ENCODE peak calls at places on chromosomes 7 and 10, in four cellular contexts. J is GM12878, N is K562, C is HL-60. W is an unnamed sample.

GRCh38 chr10:79393221-79393923 is 46.1 kb downstream of the PPIF start:
- DNase-seq in J (no peak), C (no peak), N (no peak), W (no peak)

GRCh38 chr10:125012851-125013528 is 71.1 kb downstream of the ZRANB1 start:
- DNase-seq in J (no peak), N (no peak), C (no peak), W (no peak)

GRCh38 chr7:69701241-69701741 is 103.0 kb downstream of the AUTS2 start:
- DNase-seq in J (no peak), N (no peak), C (no peak), W (no peak)

GRCh38 chr7:76515999-76516443 is 5.7 kb downstream of the UPK3B start:
- DNase-seq in C (no peak), J (no peak), N (peak; percentile 87), W (peak; percentile 92)

GRCh38 chr7:36871863-36872262 is 147.6 kb upstream of the AOAH start:
- DNase-seq in C (no peak), J (no peak), N (peak; percentile 44), W (no peak)

GRCh38 chr7:156156734-156157408 is 344.6 kb upstream of the SHH start:
- DNase-seq in J (no peak), C (no peak), N (peak; percentile 47), W (no peak)

GRCh38 chr10:60293797-60294196 is 95.9 kb downstream of the ANK3 start:
- DNase-seq in N (no peak), C (no peak), J (no peak), W (no peak)

GRCh38 chr7:150947761-150948680 is 30.1 kb downstream of the KCNH2 start:
- DNase-seq in C (no peak), J (no peak), N (peak; percentile 80), W (peak; percentile 17)

GRCh38 chr10:43808136-43808535 is 159.5 kb upstream of the ZNF32 start:
- DNase-seq in C (no peak), J (peak; percentile 37), N (no peak), W (no peak)

GRCh38 chr7:71308105-71308504 is 176.2 kb downstream of the GALNT17 start:
- DNase-seq in N (no peak), C (no peak), J (no peak), W (no peak)

GRCh38 chr10:5596611-5597341 is 69.6 kb downstream of the ASB13 start:
- DNase-seq in N (no peak), J (no peak), C (no peak), W (no peak)

GRCh38 chr10:79268100-79268670 is 79.1 kb upstream of the PPIF start:
- DNase-seq in C (no peak), N (no peak), J (no peak), W (no peak)

GRCh38 chr10:110311357-110311949 is 6.7 kb upstream of the SMNDC1 start:
- DNase-seq in C (no peak), N (no peak), J (peak; percentile 47), W (no peak)

GRCh38 chr7:2551418-2551817 is 3.9 kb downstream of the BRAT1 start:
- DNase-seq in N (no peak), C (no peak), J (no peak), W (no peak)

GRCh38 chr7:41445432-41445831 is 257.5 kb downstream of the INHBA start:
- DNase-seq in J (no peak), C (no peak), N (no peak), W (no peak)

GRCh38 chr7:43492906-43493305 is 90.0 kb upstream of the STK17A start:
- DNase-seq in C (no peak), N (no peak), J (no peak), W (no peak)

GRCh38 chr7:132546366-132547145 is 29.7 kb downstream of the PLXNA4 start:
- DNase-seq in N (no peak), J (no peak), C (no peak), W (no peak)

GRCh38 chr7:26083113-26083512 is 68.9 kb upstream of the NFE2L3 start:
- DNase-seq in J (no peak), C (no peak), N (no peak), W (no peak)
- TF ChIP-seq SPI1 in J (no peak), C (no peak), N (no peak), W (no peak)

GRCh38 chr10:89279449-89279869 is 22.4 kb upstream of the IFIT2 start:
- DNase-seq in C (no peak), J (no peak), N (no peak), W (no peak)

GRCh38 chr10:89281606-89282395 is 20.0 kb upstream of the IFIT2 start:
- DNase-seq in J (no peak), C (no peak), N (no peak), W (no peak)

GRCh38 chr10:89280501-89280900 is 21.3 kb upstream of the IFIT2 start:
- DNase-seq in J (no peak), C (no peak), N (no peak), W (no peak)

GRCh38 chr10:89283174-89283987 is 18.5 kb upstream of the IFIT2 start:
- DNase-seq in N (no peak), J (no peak), C (no peak), W (no peak)

DNA sequence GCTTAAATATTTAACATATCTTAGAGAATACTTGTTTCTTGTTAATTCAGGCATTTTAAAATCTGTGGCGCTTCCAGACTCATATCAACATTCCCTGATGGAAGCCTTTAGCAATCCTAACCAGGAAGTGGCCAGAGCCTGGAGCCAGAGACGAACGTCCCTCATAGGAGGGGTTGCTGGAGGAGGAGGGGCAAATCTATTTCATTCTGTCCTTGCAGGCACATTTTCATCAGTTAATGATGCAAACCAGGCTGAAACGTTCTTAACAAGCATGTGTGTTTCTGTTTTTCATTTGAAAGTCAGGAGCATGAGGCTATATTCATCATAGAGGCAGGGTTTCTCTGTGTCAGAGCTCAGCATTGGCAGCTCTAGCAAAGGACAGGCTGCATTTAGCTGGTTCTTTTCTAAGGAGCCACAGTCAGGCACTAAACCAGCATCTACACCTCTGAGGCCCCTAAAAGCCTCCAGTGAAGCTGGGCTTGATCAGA is 17.8 kb upstream of the IFIT2 start:
- DNase-seq in J (no peak), N (no peak), C (no peak), W (no peak)
- TF ChIP-seq SPI1 in J (no peak), N (no peak), C (no peak), W (no peak)

DNA sequence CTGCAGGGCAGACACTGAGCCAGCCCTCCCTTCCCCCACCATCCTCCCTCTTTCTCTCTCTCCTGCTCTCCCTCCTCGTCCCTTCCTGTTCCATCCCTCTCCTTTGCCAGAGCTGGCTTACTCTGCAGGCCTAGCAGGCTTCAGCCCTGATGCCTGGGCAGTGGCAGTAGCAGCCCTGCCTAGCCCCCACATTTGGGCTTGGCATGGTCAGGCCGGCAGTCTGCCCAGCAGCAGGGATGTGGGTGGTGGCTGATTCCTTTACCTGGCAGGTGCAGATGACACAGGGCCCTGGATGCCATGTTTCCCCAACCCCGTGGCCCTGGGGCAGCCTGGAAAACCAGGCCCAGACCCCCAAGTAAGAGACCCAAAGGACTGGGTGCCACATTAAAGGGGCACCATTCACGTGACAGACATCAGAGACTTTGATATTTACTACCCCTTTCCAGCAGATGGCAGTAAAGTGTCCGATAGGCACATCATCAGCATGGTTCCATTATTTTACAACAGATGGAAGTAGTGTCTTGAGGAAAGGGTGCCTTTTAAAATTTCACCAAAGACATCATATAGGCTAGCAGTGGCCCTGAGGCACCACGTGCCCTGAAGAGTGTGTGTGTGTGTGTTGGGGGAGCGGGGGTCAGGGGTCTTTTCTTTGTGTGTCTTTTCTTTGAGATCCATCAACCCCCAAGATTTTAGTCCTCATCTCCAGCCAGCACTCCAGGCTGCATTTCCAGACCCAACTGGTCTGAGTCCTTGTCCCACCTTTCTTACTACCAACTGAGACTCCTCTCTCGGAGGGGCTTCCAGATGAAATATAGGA is 5.9 kb downstream of the KCP start:
- DNase-seq in N (peak; percentile 64), J (peak; percentile 35), C (no peak), W (peak; percentile 70)
- TF ChIP-seq SPI1 in N (no peak), J (no peak), C (no peak), W (no peak)

GRCh38 chr10:63641799-63642198 is 120.6 kb downstream of the REEP3 start:
- DNase-seq in N (no peak), J (no peak), C (no peak), W (no peak)
- TF ChIP-seq SPI1 in N (no peak), J (no peak), C (no peak), W (no peak)

DNA sequence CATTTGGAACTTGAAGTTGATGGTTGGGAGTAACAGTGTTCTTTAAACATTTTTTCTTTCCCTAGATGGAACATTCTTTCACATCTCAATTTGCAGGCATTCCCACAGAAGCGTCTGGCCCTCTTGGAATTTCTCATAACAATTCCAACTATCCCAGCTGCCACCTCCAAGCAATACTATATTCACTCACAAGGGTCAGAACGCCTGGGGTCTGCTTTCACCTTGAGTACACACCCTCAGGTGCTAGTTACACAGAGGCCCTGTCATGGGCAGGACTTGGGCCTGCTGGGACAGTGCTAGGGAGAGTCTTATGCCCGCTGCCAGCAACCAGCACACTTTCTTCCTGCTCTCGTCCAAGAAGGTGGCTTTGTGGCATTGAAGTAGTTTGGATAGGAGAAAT is 136.5 kb downstream of the JCAD start:
- DNase-seq in J (no peak), N (no peak), C (no peak), W (no peak)
- TF ChIP-seq SPI1 in J (no peak), N (no peak), C (no peak), W (no peak)